ENCODE peak calls at places on chromosomes 5 and 9, in five cellular contexts. D is A549, W is K562, G is endothelial cell of umbilical vein, T is GM12878. Q is an unnamed sample.

GRCh38 chr5:150034677-150035076 is 34.1 kb downstream of the HMGXB3 start:
- DNase-seq in D (no peak), W (no peak), G (no peak), T (no peak), Q (no peak)

GRCh38 chr9:37669232-37669631 is 18.5 kb downstream of the FRMPD1 start:
- DNase-seq in D (no peak), W (no peak), G (no peak), T (no peak), Q (no peak)

GRCh38 chr9:95073042-95073607 is 244.4 kb downstream of the FANCC start:
- DNase-seq in D (no peak), W (no peak), G (no peak), T (no peak), Q (peak)

GRCh38 chr5:96434201-96434645 is 1.2 kb upstream of the PCSK1 start:
- DNase-seq in D (peak), W (peak), G (peak), T (no peak), Q (peak)

GRCh38 chr5:55303238-55303690 is 4.2 kb downstream of the DHX29 start:
- DNase-seq in D (no peak), W (no peak), G (peak), T (no peak), Q (peak)

GRCh38 chr9:78234810-78235209 is 1.1 kb upstream of the CEP78 start:
- DNase-seq in D (no peak), W (no peak), G (no peak), T (no peak), Q (no peak)

GRCh38 chr5:159341914-159342313 is 11.6 kb upstream of the IL12B start:
- DNase-seq in D (peak), W (peak), G (no peak), T (no peak), Q (peak)

GRCh38 chr5:171428168-171428658 is 8.8 kb downstream of the FGF18 start:
- DNase-seq in D (no peak), W (no peak), G (no peak), T (no peak), Q (no peak)

GRCh38 chr9:135283621-135284020 is 196.0 kb upstream of the PPP1R26 start:
- DNase-seq in D (no peak), W (no peak), G (no peak), T (no peak), Q (no peak)

GRCh38 chr9:34996905-34997279 is 7.3 kb downstream of the DNAJB5 start:
- DNase-seq in D (no peak), W (no peak), G (no peak), T (no peak), Q (no peak)

GRCh38 chr5:72256536-72256935 is 63.5 kb downstream of the MRPS27 start:
- DNase-seq in D (no peak), W (no peak), G (peak), T (no peak), Q (no peak)

GRCh38 chr5:105931782-105932489 is 1738.8 kb downstream of the EFNA5 start:
- DNase-seq in D (no peak), W (no peak), G (no peak), T (no peak), Q (no peak)

GRCh38 chr5:65916066-65916465 is 10.3 kb upstream of the ERBIN start:
- DNase-seq in D (no peak), W (no peak), G (no peak), T (no peak), Q (no peak)

GRCh38 chr5:139565411-139566305 is 4.5 kb downstream of the UBE2D2 start:
- DNase-seq in D (no peak), W (no peak), G (peak), T (peak), Q (peak)

GRCh38 chr5:50947892-50948683 is 281.7 kb downstream of the PARP8 start:
- DNase-seq in D (no peak), W (no peak), G (no peak), T (no peak), Q (no peak)

GRCh38 chr9:86756576-86757381 is 190.5 kb downstream of the GAS1 start:
- DNase-seq in D (no peak), W (no peak), G (no peak), T (no peak), Q (no peak)

GRCh38 chr5:77761606-77762005 is 14.5 kb downstream of the TBCA start:
- DNase-seq in D (no peak), W (no peak), G (no peak), T (no peak), Q (no peak)

GRCh38 chr9:4566806-4567205 is 76.5 kb downstream of the SLC1A1 start:
- DNase-seq in D (no peak), W (no peak), G (no peak), T (no peak), Q (no peak)

GRCh38 chr5:88660326-88660946 is 222.5 kb downstream of the MEF2C start:
- DNase-seq in D (peak), W (no peak), G (no peak), T (no peak), Q (peak)

GRCh38 chr9:134472256-134472655 is 146.0 kb downstream of the RXRA start:
- DNase-seq in D (no peak), W (no peak), G (no peak), T (no peak), Q (no peak)

GRCh38 chr9:15264918-15265317 is 42.1 kb downstream of the TTC39B start:
- DNase-seq in D (no peak), W (no peak), G (no peak), T (no peak), Q (no peak)

GRCh38 chr9:112764837-112765236 is 14.3 kb downstream of the SNX30 start:
- DNase-seq in D (no peak), W (peak), G (no peak), T (no peak), Q (no peak)

GRCh38 chr5:133825631-133826289 is 142.7 kb downstream of the C5orf15 start:
- DNase-seq in D (no peak), W (no peak), G (no peak), T (peak), Q (no peak)

GRCh38 chr5:14854806-14855205 is 16.8 kb downstream of the ANKH start:
- DNase-seq in D (no peak), W (no peak), G (no peak), T (no peak), Q (no peak)

GRCh38 chr5:15798006-15798405 is 298.0 kb downstream of the FBXL7 start:
- DNase-seq in D (no peak), W (no peak), G (peak), T (no peak), Q (no peak)

GRCh38 chr9:92729735-92730155 is 34.9 kb downstream of the BICD2 start:
- DNase-seq in D (no peak), W (no peak), G (no peak), T (no peak), Q (no peak)

GRCh38 chr5:176176231-176176630 is 62.0 kb upstream of the SIMC1 start:
- DNase-seq in D (no peak), W (no peak), G (no peak), T (no peak), Q (no peak)

GRCh38 chr5:39360483-39361071 is 3.7 kb downstream of the C9 start:
- DNase-seq in D (no peak), W (no peak), G (peak), T (no peak), Q (no peak)

GRCh38 chr9:2688636-2689035 is 28.7 kb upstream of the KCNV2 start:
- DNase-seq in D (no peak), W (no peak), G (no peak), T (no peak), Q (no peak)

GRCh38 chr5:106093149-106093548 is 1577.6 kb downstream of the EFNA5 start:
- DNase-seq in D (no peak), W (no peak), G (no peak), T (no peak), Q (no peak)

GRCh38 chr9:21964925-21965385 is 29.2 kb downstream of the CDKN2A start:
- DNase-seq in D (no peak), W (no peak), G (peak), T (no peak), Q (no peak)

GRCh38 chr5:180344393-180344999 is 8.6 kb downstream of the GFPT2 start:
- DNase-seq in D (no peak), W (no peak), G (no peak), T (no peak), Q (no peak)

GRCh38 chr5:1053391-1054017 is 44.9 kb downstream of the NKD2 start:
- DNase-seq in D (no peak), W (no peak), G (no peak), T (no peak), Q (peak)

GRCh38 chr5:51811883-51812282 is 428.6 kb downstream of the ISL1 start:
- DNase-seq in D (no peak), W (no peak), G (no peak), T (no peak), Q (no peak)

GRCh38 chr5:1777281-1778137 is 22.1 kb downstream of the MRPL36 start:
- DNase-seq in D (no peak), W (no peak), G (no peak), T (no peak), Q (no peak)

GRCh38 chr5:111197523-111197922 is 26.7 kb upstream of the CAMK4 start:
- DNase-seq in D (no peak), W (no peak), G (no peak), T (no peak), Q (no peak)

GRCh38 chr5:175422058-175422457 is 21.9 kb downstream of the DRD1 start:
- DNase-seq in D (no peak), W (no peak), G (no peak), T (no peak), Q (no peak)

DNA sequence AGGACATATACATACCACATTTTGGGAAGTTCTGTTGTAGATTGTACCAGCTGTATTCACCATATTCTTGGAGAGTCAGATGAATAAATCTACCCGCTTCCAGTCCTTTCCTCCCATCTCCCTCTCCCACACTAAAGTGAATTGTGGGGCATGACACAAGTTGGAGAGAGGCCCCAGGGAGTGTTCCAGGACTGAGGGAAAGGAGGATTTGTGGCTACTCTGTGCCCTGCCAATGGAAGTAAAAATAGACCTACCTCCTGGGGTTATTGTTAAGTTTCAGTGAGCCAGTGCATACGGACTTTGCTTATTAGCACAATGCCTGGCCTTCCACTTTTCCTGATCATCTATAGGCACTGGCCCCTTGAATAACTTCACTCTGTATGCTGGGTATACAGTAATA is 40.7 kb downstream of the ARHGAP26 start:
- DNase-seq in D (no peak), W (no peak), G (no peak), T (no peak), Q (no peak)
- TF ChIP-seq MYC in D (no peak), W (no peak), G (no peak), T (no peak), Q (no peak)

GRCh38 chr9:132557159-132557558 is 25.2 kb upstream of the BARHL1 start:
- DNase-seq in D (no peak), W (no peak), G (no peak), T (no peak), Q (no peak)

GRCh38 chr9:132556226-132556625 is 26.2 kb upstream of the BARHL1 start:
- DNase-seq in D (no peak), W (no peak), G (no peak), T (no peak), Q (no peak)

GRCh38 chr9:132557768-132558167 is 24.6 kb upstream of the BARHL1 start:
- DNase-seq in D (no peak), W (no peak), G (no peak), T (no peak), Q (no peak)

GRCh38 chr9:132555528-132555927 is 26.9 kb upstream of the BARHL1 start:
- DNase-seq in D (no peak), W (no peak), G (no peak), T (no peak), Q (no peak)

GRCh38 chr9:132556701-132557100 is 25.7 kb upstream of the BARHL1 start:
- DNase-seq in D (no peak), W (no peak), G (no peak), T (no peak), Q (no peak)
- TF ChIP-seq MYC in D (no peak), W (no peak), G (no peak), T (no peak), Q (no peak)

DNA sequence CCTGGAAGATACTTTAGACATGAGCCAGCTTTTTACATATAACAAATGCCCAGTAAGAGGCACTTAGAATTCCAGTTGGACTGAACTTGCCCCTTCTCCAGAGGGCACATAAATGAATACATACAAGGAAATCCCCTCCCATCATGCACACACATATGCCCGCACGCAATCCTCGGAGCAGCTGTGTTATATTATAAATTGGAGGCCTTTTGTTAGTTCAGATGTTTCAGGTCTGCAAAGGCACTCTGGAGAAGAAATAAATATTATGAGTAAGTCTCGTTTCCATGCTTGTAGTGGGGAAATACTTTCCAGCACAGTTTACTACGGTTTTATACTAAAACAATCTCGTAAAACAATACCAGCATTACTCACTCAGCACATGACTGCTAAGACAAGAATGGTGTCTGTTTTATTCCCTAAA is 17.6 kb upstream of the MUSK start:
- DNase-seq in D (no peak), W (no peak), G (peak), T (no peak), Q (no peak)
- TF ChIP-seq MYC in D (no peak), W (no peak), G (no peak), T (no peak), Q (no peak)

GRCh38 chr9:136995370-136995769 is 998 bp downstream of the CLIC3 start:
- DNase-seq in D (no peak), W (no peak), G (no peak), T (no peak), Q (no peak)

GRCh38 chr9:136997830-136998234 is 1.5 kb upstream of the CLIC3 start:
- DNase-seq in D (no peak), W (no peak), G (peak), T (no peak), Q (no peak)

GRCh38 chr9:136995772-136996308 is 528 bp downstream of the CLIC3 start:
- DNase-seq in D (no peak), W (no peak), G (peak), T (no peak), Q (no peak)

GRCh38 chr9:136997355-136997754 is 987 bp upstream of the CLIC3 start:
- DNase-seq in D (no peak), W (no peak), G (no peak), T (no peak), Q (no peak)

GRCh38 chr9:136996361-136997281 is at the start of gene CLIC3:
- DNase-seq in D (peak), W (peak), G (no peak), T (no peak), Q (peak)
- TF ChIP-seq MYC in D (no peak), W (no peak), G (no peak), T (no peak), Q (no peak)

DNA sequence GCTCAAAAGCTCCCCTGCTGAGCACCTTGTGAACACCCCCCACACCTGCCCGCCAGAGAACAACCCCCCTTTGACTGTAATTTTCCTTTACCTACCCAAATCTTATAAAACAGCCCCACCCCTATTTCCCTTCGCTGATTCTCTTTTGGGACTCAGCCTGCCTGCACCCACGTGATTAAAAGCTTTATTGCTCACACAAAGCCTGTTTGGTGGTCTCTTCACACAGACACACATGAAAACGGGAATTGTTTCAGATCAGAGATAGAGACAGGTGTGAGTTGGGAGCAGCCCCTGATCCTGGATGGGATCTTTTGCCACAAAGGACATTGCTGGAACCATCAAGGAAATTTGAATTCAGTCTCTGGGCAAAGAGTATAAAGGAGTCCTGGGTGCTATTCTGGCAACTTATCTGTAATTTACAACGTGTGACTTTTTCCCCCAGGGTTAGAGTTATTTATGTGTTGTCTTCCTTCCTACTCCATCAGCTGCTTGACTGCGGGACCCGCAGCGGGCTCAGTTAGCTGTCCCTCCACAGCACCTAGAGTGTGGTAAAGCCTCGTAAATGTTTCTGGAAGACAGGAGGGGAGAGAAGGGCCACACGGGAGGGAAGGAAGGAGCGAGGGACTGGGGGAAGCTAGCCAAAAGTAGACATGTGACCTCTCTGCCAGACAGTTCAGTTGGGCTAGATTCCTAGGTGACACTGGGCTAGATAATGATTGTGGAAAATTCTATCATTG is 437.0 kb downstream of the ZNF608 start:
- DNase-seq in D (no peak), W (no peak), G (no peak), T (no peak), Q (no peak)
- TF ChIP-seq MYC in D (no peak), W (no peak), G (no peak), T (no peak), Q (no peak)

GRCh38 chr9:33517373-33517772 is 6.7 kb upstream of the ANKRD18B start:
- DNase-seq in D (peak), W (peak), G (peak), T (no peak), Q (peak)
- TF ChIP-seq MYC in D (no peak), W (no peak), G (no peak), T (no peak), Q (no peak)

GRCh38 chr9:136671646-136672430 is 9.1 kb downstream of the EGFL7 start:
- DNase-seq in D (peak), W (peak), G (peak), T (no peak), Q (peak)
- TF ChIP-seq MYC in D (no peak), W (no peak), G (no peak), T (no peak), Q (no peak)

Q was measured in NB4.